ENCODE peak calls at places on chromosome 2, in seven cellular contexts. I, K, U, R, F, Q and V are unnamed samples.

GRCh38 chr2:232647261-232647660 is 13.9 kb downstream of the EFHD1 start:
- DNase-seq in I (no peak), K (no peak), U (no peak), R (no peak), F (peak), Q (no peak), V (no peak)

GRCh38 chr2:190984595-190984994 is 29.4 kb downstream of the STAT1 start:
- DNase-seq in I (no peak), K (no peak), U (peak), R (no peak), F (no peak), Q (peak), V (peak)

GRCh38 chr2:37711308-37711731 is 39.9 kb upstream of the CDC42EP3 start:
- DNase-seq in I (no peak), K (no peak), U (peak), R (peak), F (peak), Q (peak), V (peak)

GRCh38 chr2:52386433-52386832 is 1354.5 kb upstream of the NRXN1 start:
- DNase-seq in I (no peak), K (no peak), U (no peak), R (no peak), F (no peak), Q (no peak), V (no peak)

GRCh38 chr2:140997997-140998396 is 1132.8 kb downstream of the LRP1B start:
- DNase-seq in I (no peak), K (no peak), U (peak), R (no peak), F (no peak), Q (peak), V (no peak)

GRCh38 chr2:176283268-176283667 is 14.0 kb downstream of the MTX2 start:
- DNase-seq in I (no peak), K (no peak), U (no peak), R (no peak), F (no peak), Q (peak), V (no peak)

GRCh38 chr2:11533278-11534077 is at the start of gene GREB1:
- DNase-seq in I (no peak), K (no peak), U (peak), R (no peak), F (no peak), Q (no peak), V (peak)

GRCh38 chr2:212520340-212520739 is 18.3 kb downstream of the ERBB4 start:
- DNase-seq in I (no peak), K (no peak), U (peak), R (no peak), F (no peak), Q (no peak), V (no peak)

GRCh38 chr2:74146929-74147728 is 583 bp downstream of the BOLA3 start:
- DNase-seq in I (peak), K (peak), U (peak), R (no peak), F (no peak), Q (peak), V (peak)

GRCh38 chr2:15800489-15801329 is 139.6 kb upstream of the MYCN start:
- DNase-seq in I (no peak), K (no peak), U (no peak), R (no peak), F (no peak), Q (no peak), V (peak)

GRCh38 chr2:42171396-42171971 is 2.3 kb downstream of the EML4 start:
- DNase-seq in I (no peak), K (no peak), U (peak), R (no peak), F (no peak), Q (peak), V (peak)

GRCh38 chr2:150532883-150533282 is 45.4 kb upstream of the RND3 start:
- DNase-seq in I (no peak), K (no peak), U (peak), R (peak), F (no peak), Q (no peak), V (peak)

GRCh38 chr2:203691149-203691548 is 15.3 kb upstream of the CD28 start:
- DNase-seq in I (no peak), K (no peak), U (no peak), R (no peak), F (no peak), Q (no peak), V (no peak)

GRCh38 chr2:62221141-62221540 is 25.2 kb downstream of the B3GNT2 start:
- DNase-seq in I (no peak), K (no peak), U (peak), R (no peak), F (no peak), Q (peak), V (peak)

GRCh38 chr2:235416816-235417499 is 76.9 kb upstream of the AGAP1 start:
- DNase-seq in I (peak), K (no peak), U (no peak), R (no peak), F (no peak), Q (peak), V (peak)

GRCh38 chr2:26692814-26693286 is 328 bp downstream of the KCNK3 start:
- DNase-seq in I (peak), K (no peak), U (peak), R (no peak), F (no peak), Q (peak), V (peak)

GRCh38 chr2:196293751-196294486 is 122.5 kb upstream of the STK17B start:
- DNase-seq in I (no peak), K (no peak), U (peak), R (peak), F (no peak), Q (peak), V (peak)

GRCh38 chr2:205702576-205702975 is 20.3 kb downstream of the NRP2 start:
- DNase-seq in I (no peak), K (no peak), U (no peak), R (no peak), F (no peak), Q (no peak), V (no peak)

GRCh38 chr2:45182667-45183620 is 173.7 kb upstream of the SIX2 start:
- DNase-seq in I (no peak), K (no peak), U (peak), R (no peak), F (no peak), Q (no peak), V (no peak)

GRCh38 chr2:145344076-145344724 is 824.3 kb upstream of the ZEB2 start:
- DNase-seq in I (no peak), K (no peak), U (no peak), R (no peak), F (no peak), Q (peak), V (no peak)

GRCh38 chr2:27494944-27495554 is at the start of gene FNDC4:
- DNase-seq in I (no peak), K (no peak), U (no peak), R (no peak), F (peak), Q (peak), V (no peak)

GRCh38 chr2:150567771-150568278 is 80.4 kb upstream of the RND3 start:
- DNase-seq in I (no peak), K (no peak), U (peak), R (no peak), F (no peak), Q (no peak), V (peak)

GRCh38 chr2:164826293-164827243 is 15.1 kb downstream of the COBLL1 start:
- DNase-seq in I (peak), K (no peak), U (peak), R (no peak), F (no peak), Q (peak), V (peak)

GRCh38 chr2:3147641-3148530 is 229.7 kb downstream of the EIPR1 start:
- DNase-seq in I (no peak), K (no peak), U (no peak), R (no peak), F (no peak), Q (no peak), V (no peak)

GRCh38 chr2:13481201-13481600 is 764.5 kb downstream of the TRIB2 start:
- DNase-seq in I (no peak), K (no peak), U (no peak), R (no peak), F (no peak), Q (peak), V (no peak)

GRCh38 chr2:101330253-101330921 is 21.9 kb upstream of the RNF149 start:
- DNase-seq in I (peak), K (peak), U (no peak), R (no peak), F (peak), Q (peak), V (no peak)

GRCh38 chr2:101328474-101329007 is 20.0 kb upstream of the RNF149 start:
- DNase-seq in I (peak), K (no peak), U (no peak), R (no peak), F (no peak), Q (peak), V (no peak)

GRCh38 chr2:101329026-101329425 is 20.5 kb upstream of the RNF149 start:
- DNase-seq in I (no peak), K (no peak), U (no peak), R (no peak), F (no peak), Q (no peak), V (no peak)

GRCh38 chr2:101325425-101325824 is 16.9 kb upstream of the RNF149 start:
- DNase-seq in I (no peak), K (no peak), U (no peak), R (no peak), F (no peak), Q (no peak), V (no peak)

GRCh38 chr2:101327863-101328394 is 19.4 kb upstream of the RNF149 start:
- DNase-seq in I (peak), K (no peak), U (no peak), R (no peak), F (no peak), Q (no peak), V (no peak)
- H3K4me3 ChIP-seq in I (no peak), K (no peak), U (no peak), R (no peak), F (no peak), Q (no peak), V (no peak)

GRCh38 chr2:6931753-6932152 is 14.5 kb downstream of the RNF144A start:
- DNase-seq in I (no peak), K (no peak), U (no peak), R (no peak), F (no peak), Q (no peak), V (no peak)

GRCh38 chr2:6934329-6934728 is 17.1 kb downstream of the RNF144A start:
- DNase-seq in I (no peak), K (no peak), U (no peak), R (no peak), F (no peak), Q (no peak), V (no peak)

GRCh38 chr2:6930913-6931312 is 13.7 kb downstream of the RNF144A start:
- DNase-seq in I (no peak), K (no peak), U (no peak), R (no peak), F (no peak), Q (no peak), V (no peak)

GRCh38 chr2:6932206-6932605 is 15.0 kb downstream of the RNF144A start:
- DNase-seq in I (no peak), K (no peak), U (no peak), R (no peak), F (no peak), Q (no peak), V (no peak)

GRCh38 chr2:6932833-6933232 is 15.6 kb downstream of the RNF144A start:
- DNase-seq in I (no peak), K (no peak), U (no peak), R (no peak), F (no peak), Q (no peak), V (no peak)
- TF ChIP-seq CTCF in I (no peak), K (no peak), U (no peak), R (no peak), F (no peak), Q (no peak), V (no peak)

GRCh38 chr2:8524823-8525222 is 157.0 kb upstream of the ID2 start:
- DNase-seq in I (no peak), K (no peak), U (no peak), R (no peak), F (no peak), Q (no peak), V (no peak)

GRCh38 chr2:8524388-8524787 is 157.5 kb upstream of the ID2 start:
- DNase-seq in I (peak), K (no peak), U (no peak), R (no peak), F (no peak), Q (no peak), V (no peak)

GRCh38 chr2:8525236-8525581 is 156.6 kb upstream of the ID2 start:
- DNase-seq in I (no peak), K (no peak), U (no peak), R (no peak), F (no peak), Q (no peak), V (no peak)

GRCh38 chr2:8520791-8521344 is 161.0 kb upstream of the ID2 start:
- DNase-seq in I (no peak), K (no peak), U (no peak), R (no peak), F (no peak), Q (no peak), V (no peak)

GRCh38 chr2:8522682-8523081 is 159.2 kb upstream of the ID2 start:
- DNase-seq in I (no peak), K (no peak), U (no peak), R (no peak), F (no peak), Q (no peak), V (no peak)
- H3K4me3 ChIP-seq in I (no peak), K (no peak), U (no peak), R (no peak), F (no peak), Q (no peak), V (no peak)

GRCh38 chr2:31434911-31435310 is 20.4 kb upstream of the XDH start:
- DNase-seq in I (no peak), K (no peak), U (peak), R (no peak), F (no peak), Q (no peak), V (no peak)
- TF ChIP-seq CTCF in I (peak), K (no peak), U (peak), R (peak), F (no peak), Q (peak), V (peak)

GRCh38 chr2:158921599-158922408 is 46.6 kb upstream of the TANC1 start:
- DNase-seq in I (no peak), K (no peak), U (no peak), R (no peak), F (no peak), Q (no peak), V (no peak)

GRCh38 chr2:158923641-158924040 is 44.8 kb upstream of the TANC1 start:
- DNase-seq in I (no peak), K (no peak), U (no peak), R (no peak), F (no peak), Q (no peak), V (no peak)

GRCh38 chr2:158926478-158926948 is 41.9 kb upstream of the TANC1 start:
- DNase-seq in I (no peak), K (no peak), U (peak), R (peak), F (no peak), Q (peak), V (peak)

GRCh38 chr2:158922610-158923009 is 45.8 kb upstream of the TANC1 start:
- DNase-seq in I (no peak), K (no peak), U (no peak), R (no peak), F (no peak), Q (no peak), V (no peak)

GRCh38 chr2:158923180-158923594 is 45.3 kb upstream of the TANC1 start:
- DNase-seq in I (no peak), K (no peak), U (peak), R (no peak), F (no peak), Q (no peak), V (peak)
- H3K4me3 ChIP-seq in I (no peak), K (no peak), U (no peak), R (no peak), F (no peak), Q (no peak), V (no peak)

GRCh38 chr2:187442778-187443177 is 5.3 kb downstream of the CALCRL start:
- DNase-seq in I (no peak), K (no peak), U (no peak), R (no peak), F (no peak), Q (no peak), V (no peak)
- TF ChIP-seq CTCF in I (no peak), K (no peak), U (no peak), R (no peak), F (no peak), Q (no peak), V (no peak)

DNA sequence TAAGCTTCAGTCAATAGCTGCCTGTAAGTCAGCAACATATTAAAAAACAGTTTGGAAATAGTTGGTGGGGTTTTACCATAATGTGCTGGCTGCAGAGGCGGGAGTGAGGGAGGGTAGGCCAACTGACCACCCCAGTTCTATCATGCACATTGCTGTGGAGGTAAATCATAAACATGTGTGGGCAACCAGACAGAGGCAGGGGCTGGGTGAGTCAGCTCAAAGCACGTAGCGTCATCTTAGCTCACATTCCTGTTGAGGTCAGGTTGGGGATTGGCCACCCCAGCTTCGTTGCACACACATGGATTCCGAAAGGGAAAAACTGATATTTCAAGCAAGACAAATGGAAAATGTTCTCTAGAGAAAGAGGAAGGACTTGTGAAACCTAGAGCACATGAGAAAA is 19.5 kb downstream of the GPR45 start:
- DNase-seq in I (peak), K (no peak), U (peak), R (peak), F (no peak), Q (peak), V (peak)
- H3K4me3 ChIP-seq in I (no peak), K (no peak), U (no peak), R (no peak), F (no peak), Q (no peak), V (no peak)

DNA sequence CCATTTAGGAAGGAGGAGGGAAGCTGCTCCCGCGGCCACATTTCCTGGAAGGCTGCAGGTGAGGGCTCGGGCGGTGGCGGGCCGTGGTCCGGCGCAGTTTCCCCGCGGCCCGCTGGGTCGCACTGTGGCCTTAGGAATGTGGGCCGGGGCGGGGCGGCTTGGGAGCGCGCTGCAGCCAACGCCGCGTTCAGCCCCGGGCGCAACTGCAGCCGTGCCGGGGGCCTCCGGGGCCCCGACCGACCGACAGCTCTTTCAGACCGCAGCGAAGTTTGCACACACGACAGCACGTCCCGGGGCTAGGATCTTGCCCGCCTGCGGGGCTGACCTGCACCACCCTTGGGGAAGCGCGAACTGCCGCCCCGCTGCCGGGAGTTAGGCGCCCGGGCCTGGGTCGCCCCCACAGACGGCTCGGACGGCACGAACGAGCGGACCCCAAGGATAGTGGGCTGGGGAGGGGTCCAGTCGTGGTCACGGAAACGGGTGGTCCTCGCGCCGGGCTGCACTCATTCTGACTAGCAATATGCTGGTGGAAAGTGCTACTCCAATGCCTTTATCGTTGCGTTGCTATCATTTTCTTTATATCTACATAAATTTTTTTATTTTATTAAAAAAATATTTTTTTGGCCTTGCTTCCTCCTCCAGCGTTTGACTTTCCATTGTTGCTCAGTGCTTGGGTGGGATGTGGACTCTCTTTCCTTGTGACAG is 70.0 kb upstream of the DLX2 start:
- DNase-seq in I (peak), K (no peak), U (peak), R (no peak), F (peak), Q (peak), V (peak)
- TF ChIP-seq CTCF in I (peak), K (peak), U (peak), R (peak), F (peak), Q (peak), V (peak)

GRCh38 chr2:122750808-122751207 is 995.4 kb downstream of the TSN start:
- DNase-seq in I (no peak), K (no peak), U (no peak), R (no peak), F (no peak), Q (no peak), V (no peak)

GRCh38 chr2:122755281-122755780 is 999.9 kb downstream of the TSN start:
- DNase-seq in I (no peak), K (no peak), U (no peak), R (no peak), F (no peak), Q (no peak), V (peak)

GRCh38 chr2:122754561-122754960 is 999.1 kb downstream of the TSN start:
- DNase-seq in I (no peak), K (no peak), U (no peak), R (no peak), F (no peak), Q (no peak), V (no peak)

GRCh38 chr2:122750095-122750494 is 994.6 kb downstream of the TSN start:
- DNase-seq in I (no peak), K (no peak), U (no peak), R (no peak), F (no peak), Q (no peak), V (no peak)

DNA sequence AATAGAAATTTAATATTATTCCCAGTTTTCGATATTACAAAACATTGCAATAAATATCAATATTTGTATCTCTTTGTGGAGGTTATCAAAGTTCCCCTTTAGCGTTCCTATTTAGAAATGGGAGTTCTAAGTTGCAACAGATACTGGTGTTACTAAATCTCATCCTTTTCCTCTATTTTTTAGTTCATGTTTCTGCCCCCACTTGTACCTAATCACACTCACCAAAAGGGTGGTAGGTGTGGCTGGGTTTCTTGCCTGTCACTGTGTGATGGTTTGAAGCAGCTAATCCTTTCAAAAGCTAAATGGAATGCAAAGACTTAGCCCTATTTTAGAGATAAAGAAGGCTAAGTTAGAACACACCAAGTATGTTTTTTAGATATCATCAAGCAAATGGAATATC is 997.9 kb downstream of the TSN start:
- DNase-seq in I (no peak), K (no peak), U (no peak), R (no peak), F (no peak), Q (no peak), V (peak)
- H3K4me3 ChIP-seq in I (no peak), K (no peak), U (no peak), R (no peak), F (no peak), Q (no peak), V (no peak)

DNA sequence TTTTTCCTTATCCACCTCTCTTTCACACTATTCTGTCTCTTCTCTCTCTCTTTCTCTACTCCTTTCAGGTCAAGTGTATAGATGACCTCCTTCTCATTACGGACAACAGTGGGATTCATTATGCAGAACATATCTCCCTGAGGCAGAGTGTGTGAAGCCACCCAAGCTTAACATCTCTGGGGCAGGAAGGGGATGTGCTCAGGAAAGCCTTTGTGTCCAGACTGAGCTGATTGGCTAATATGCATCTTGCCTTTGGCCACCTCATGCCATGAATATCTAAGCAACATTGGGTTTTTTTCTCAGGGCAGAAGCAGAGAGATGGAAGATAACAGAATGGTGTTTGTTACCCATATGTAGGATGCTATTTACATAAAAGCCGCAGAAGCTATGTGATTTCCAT is 211.4 kb upstream of the LRRTM1 start:
- DNase-seq in I (no peak), K (no peak), U (no peak), R (no peak), F (no peak), Q (no peak), V (no peak)
- TF ChIP-seq CTCF in I (no peak), K (no peak), U (no peak), R (no peak), F (no peak), Q (no peak), V (no peak)